ENCODE peak calls at places on chromosome 20, in six cellular contexts. R is stimulated activated CD8-positive, alpha-beta memory T cell treated with anti-CD3 and anti-CD28 coated beads, Interleukin-2, amount 100 ng/mL, for 48 hours; G is activated naive CD4-positive, alpha-beta T cell treated with anti-CD3 and anti-CD28 coated beads, Interleukin-2, amount 10 ng/mL, durations not matched to agents 7 days and 5 days; B is BJ; E is cardiac fibroblast; H is activated T-cell treated with anti-CD3 and anti-CD28 coated beads for 1 hour. I is an unnamed sample.

GRCh38 chr20:57612436-57612835 is 7.8 kb downstream of the ZBP1 start:
- DNase-seq in R (no peak), G (no peak), B (no peak), E (no peak), H (no peak), I (no peak)

GRCh38 chr20:37920679-37921322 is 17.9 kb downstream of the VSTM2L start:
- DNase-seq in R (no peak), G (no peak), B (no peak), E (no peak), H (no peak), I (no peak)

GRCh38 chr20:1644101-1644962 is 13.2 kb downstream of the SIRPG start:
- DNase-seq in R (no peak), G (no peak), B (no peak), E (no peak), H (no peak), I (no peak)

GRCh38 chr20:4820833-4821518 is 99.3 kb downstream of the PRND start:
- DNase-seq in R (no peak), G (no peak), B (peak; percentile 41), E (peak; percentile 72), H (no peak), I (no peak)

GRCh38 chr20:45905505-45906079 is 6.4 kb downstream of the PLTP start:
- DNase-seq in R (no peak), G (no peak), B (no peak), E (no peak), H (no peak), I (no peak)

GRCh38 chr20:47686545-47686944 is 98.7 kb downstream of the SULF2 start:
- DNase-seq in R (no peak), G (no peak), B (no peak), E (peak; percentile 75), H (no peak), I (no peak)

GRCh38 chr20:7993238-7993637 is 26.3 kb downstream of the TMX4 start:
- DNase-seq in R (no peak), G (no peak), B (no peak), E (no peak), H (no peak), I (no peak)

GRCh38 chr20:46644160-46644559 is 7.1 kb downstream of the SLC13A3 start:
- DNase-seq in R (no peak), G (no peak), B (no peak), E (no peak), H (no peak), I (no peak)

GRCh38 chr20:36462440-36463211 is 78.7 kb upstream of the MYL9 start:
- DNase-seq in R (no peak), G (peak; percentile 28), B (no peak), E (peak; percentile 71), H (no peak), I (no peak)

GRCh38 chr20:20752712-20753111 is 40.3 kb upstream of the RALGAPA2 start:
- DNase-seq in R (no peak), G (no peak), B (no peak), E (peak; percentile 15), H (no peak), I (no peak)

GRCh38 chr20:2295886-2296544 is at the start of gene TGM3:
- DNase-seq in R (no peak), G (no peak), B (no peak), E (no peak), H (no peak), I (no peak)

GRCh38 chr20:58536289-58536688 is 21.1 kb upstream of the APCDD1L start:
- DNase-seq in R (no peak), G (no peak), B (no peak), E (no peak), H (no peak), I (no peak)

GRCh38 chr20:39052676-39053075 is 90.5 kb downstream of the DHX35 start:
- DNase-seq in R (no peak), G (no peak), B (no peak), E (no peak), H (no peak), I (no peak)

GRCh38 chr20:15139522-15139921 is 802.1 kb upstream of the FLRT3 start:
- DNase-seq in R (no peak), G (no peak), B (no peak), E (no peak), H (no peak), I (no peak)

GRCh38 chr20:49179368-49180277 is 8.5 kb downstream of the STAU1 start:
- DNase-seq in R (no peak), G (no peak), B (no peak), E (no peak), H (no peak), I (no peak)

GRCh38 chr20:52313335-52313963 is 121.9 kb upstream of the ZFP64 start:
- DNase-seq in R (no peak), G (no peak), B (no peak), E (peak; percentile 60), H (no peak), I (no peak)

GRCh38 chr20:23586735-23587525 is 18.6 kb upstream of the CST9L start:
- DNase-seq in R (no peak), G (no peak), B (no peak), E (no peak), H (no peak), I (no peak)

GRCh38 chr20:45934046-45934586 is 367 bp upstream of the PCIF1 start:
- DNase-seq in R (no peak), G (peak; percentile 73), B (no peak), E (peak; percentile 67), H (no peak), I (no peak)

GRCh38 chr20:62042025-62042820 is 23.5 kb downstream of the TAF4 start:
- DNase-seq in R (no peak), G (no peak), B (no peak), E (no peak), H (no peak), I (no peak)

GRCh38 chr20:37575884-37576283 is 48.2 kb upstream of the BLCAP start:
- DNase-seq in R (no peak), G (no peak), B (no peak), E (no peak), H (no peak), I (peak; percentile 41)

GRCh38 chr20:36988494-36988966 is 37.0 kb upstream of the SAMHD1 start:
- DNase-seq in R (no peak), G (peak; percentile 34), B (no peak), E (peak; percentile 69), H (no peak), I (no peak)

GRCh38 chr20:62457098-62457497 is 18.7 kb downstream of the GATA5 start:
- DNase-seq in R (no peak), G (no peak), B (no peak), E (no peak), H (no peak), I (no peak)

GRCh38 chr20:48897298-48898044 is 24.0 kb upstream of the ARFGEF2 start:
- DNase-seq in R (no peak), G (no peak), B (peak; percentile 68), E (peak; percentile 62), H (no peak), I (no peak)

GRCh38 chr20:1622450-1622849 is 2.6 kb upstream of the SIRPB1 start:
- DNase-seq in R (no peak), G (no peak), B (no peak), E (no peak), H (no peak), I (no peak)

GRCh38 chr20:3238616-3239025 is 369 bp downstream of the SLC4A11 start:
- DNase-seq in R (peak; percentile 49), G (peak; percentile 80), B (no peak), E (peak; percentile 21), H (peak; percentile 27), I (peak; percentile 84)

GRCh38 chr20:4507288-4507719 is 214.4 kb upstream of the PRND start:
- DNase-seq in R (no peak), G (no peak), B (peak; percentile 96), E (peak; percentile 51), H (no peak), I (no peak)

GRCh38 chr20:1945134-1945618 is 48.7 kb downstream of the PDYN start:
- DNase-seq in R (no peak), G (no peak), B (no peak), E (peak; percentile 87), H (no peak), I (no peak)

GRCh38 chr20:21804779-21805178 is 99.3 kb downstream of the PAX1 start:
- DNase-seq in R (no peak), G (no peak), B (no peak), E (no peak), H (no peak), I (no peak)

GRCh38 chr20:46151936-46152335 is 33.8 kb downstream of the CD40 start:
- DNase-seq in R (peak; percentile 9), G (peak; percentile 48), B (no peak), E (no peak), H (no peak), I (peak; percentile 49)

GRCh38 chr20:53623454-53624206 is 30.0 kb upstream of the ZNF217 start:
- DNase-seq in R (no peak), G (peak; percentile 56), B (no peak), E (peak; percentile 83), H (no peak), I (no peak)

GRCh38 chr20:19254086-19254821 is 41.8 kb downstream of the SLC24A3 start:
- DNase-seq in R (no peak), G (no peak), B (peak; percentile 63), E (peak; percentile 41), H (no peak), I (no peak)

GRCh38 chr20:24097506-24098245 is 109.1 kb upstream of the GGTLC1 start:
- DNase-seq in R (no peak), G (no peak), B (no peak), E (no peak), H (no peak), I (no peak)

GRCh38 chr20:11766961-11767360 is 150.7 kb upstream of the BTBD3 start:
- DNase-seq in R (no peak), G (no peak), B (no peak), E (no peak), H (no peak), I (no peak)

GRCh38 chr20:41462372-41463161 is 95.9 kb upstream of the EMILIN3 start:
- DNase-seq in R (no peak), G (no peak), B (no peak), E (no peak), H (no peak), I (no peak)

GRCh38 chr20:1804554-1804956 is 90.7 kb upstream of the SIRPA start:
- DNase-seq in R (no peak), G (no peak), B (no peak), E (no peak), H (no peak), I (no peak)

GRCh38 chr20:38369387-38369786 is 23.1 kb downstream of the LBP start:
- DNase-seq in R (no peak), G (no peak), B (no peak), E (peak; percentile 25), H (no peak), I (no peak)